ENCODE peak calls at places on chromosomes 1 and 21, in six cellular contexts. One of them, this sample, is unnamed.

GRCh38 chr1:224697888-224698450 is 81.9 kb downstream of the CNIH3 start:
- DNase-seq in adrenal gland: no peak
- DNase-seq in cardiac fibroblast: peak
- DNase-seq in pancreas: no peak
- DNase-seq in endothelial cell: no peak
- DNase-seq in RWPE1: no peak
- DNase-seq in this sample: no peak

GRCh38 chr1:110597966-110598365 is 8.2 kb downstream of the KCNA2 start:
- DNase-seq in adrenal gland: no peak
- DNase-seq in RWPE1: no peak
- DNase-seq in cardiac fibroblast: no peak
- DNase-seq in endothelial cell: no peak
- DNase-seq in pancreas: no peak
- DNase-seq in this sample: no peak

GRCh38 chr1:55531644-55532043 is 316.5 kb upstream of the USP24 start:
- DNase-seq in RWPE1: no peak
- DNase-seq in pancreas: no peak
- DNase-seq in adrenal gland: no peak
- DNase-seq in endothelial cell: no peak
- DNase-seq in cardiac fibroblast: no peak
- DNase-seq in this sample: no peak

GRCh38 chr1:193402032-193402431 is 215.6 kb upstream of the B3GALT2 start:
- DNase-seq in cardiac fibroblast: no peak
- DNase-seq in endothelial cell: no peak
- DNase-seq in pancreas: no peak
- DNase-seq in adrenal gland: no peak
- DNase-seq in RWPE1: no peak
- DNase-seq in this sample: no peak

GRCh38 chr1:153728305-153729066 is 636 bp downstream of the INTS3 start:
- DNase-seq in adrenal gland: peak
- DNase-seq in cardiac fibroblast: peak
- DNase-seq in endothelial cell: peak
- DNase-seq in RWPE1: peak
- DNase-seq in pancreas: peak
- DNase-seq in this sample: peak

GRCh38 chr1:21966247-21967000 is 10.4 kb upstream of the CELA3B start:
- DNase-seq in adrenal gland: no peak
- DNase-seq in endothelial cell: no peak
- DNase-seq in RWPE1: peak
- DNase-seq in cardiac fibroblast: peak
- DNase-seq in pancreas: no peak
- DNase-seq in this sample: no peak

GRCh38 chr21:41321211-41321907 is 4.8 kb downstream of the FAM3B start:
- DNase-seq in adrenal gland: no peak
- DNase-seq in pancreas: no peak
- DNase-seq in cardiac fibroblast: no peak
- DNase-seq in RWPE1: no peak
- DNase-seq in endothelial cell: no peak
- DNase-seq in this sample: no peak

GRCh38 chr1:10682449-10683365 is 113.7 kb downstream of the CASZ1 start:
- DNase-seq in cardiac fibroblast: no peak
- DNase-seq in adrenal gland: no peak
- DNase-seq in pancreas: no peak
- DNase-seq in endothelial cell: no peak
- DNase-seq in RWPE1: no peak
- DNase-seq in this sample: no peak

GRCh38 chr1:38037481-38037939 is 9.1 kb downstream of the POU3F1 start:
- DNase-seq in cardiac fibroblast: peak
- DNase-seq in adrenal gland: peak
- DNase-seq in RWPE1: no peak
- DNase-seq in endothelial cell: peak
- DNase-seq in pancreas: no peak
- DNase-seq in this sample: no peak

GRCh38 chr1:115280073-115280472 is 58.0 kb downstream of the NGF start:
- DNase-seq in RWPE1: no peak
- DNase-seq in cardiac fibroblast: peak
- DNase-seq in adrenal gland: no peak
- DNase-seq in pancreas: no peak
- DNase-seq in endothelial cell: no peak
- DNase-seq in this sample: no peak

GRCh38 chr1:21703318-21703963 is 34.3 kb upstream of the RAP1GAP start:
- DNase-seq in adrenal gland: peak
- DNase-seq in endothelial cell: peak
- DNase-seq in pancreas: no peak
- DNase-seq in cardiac fibroblast: peak
- DNase-seq in RWPE1: peak
- DNase-seq in this sample: no peak

GRCh38 chr21:43210454-43211084 is 41.8 kb downstream of the CRYAA start:
- DNase-seq in cardiac fibroblast: no peak
- DNase-seq in endothelial cell: no peak
- DNase-seq in adrenal gland: peak
- DNase-seq in RWPE1: no peak
- DNase-seq in pancreas: no peak
- DNase-seq in this sample: no peak

GRCh38 chr1:244231193-244231571 is 180.1 kb downstream of the ZBTB18 start:
- DNase-seq in pancreas: peak
- DNase-seq in cardiac fibroblast: no peak
- DNase-seq in adrenal gland: no peak
- DNase-seq in RWPE1: no peak
- DNase-seq in endothelial cell: no peak
- DNase-seq in this sample: no peak

GRCh38 chr1:159936284-159936904 is 9.0 kb downstream of the IGSF9 start:
- DNase-seq in RWPE1: peak
- DNase-seq in endothelial cell: peak
- DNase-seq in adrenal gland: peak
- DNase-seq in pancreas: peak
- DNase-seq in cardiac fibroblast: peak
- DNase-seq in this sample: peak

GRCh38 chr1:112309499-112309898 is 86.5 kb upstream of the CTTNBP2NL start:
- DNase-seq in cardiac fibroblast: no peak
- DNase-seq in RWPE1: no peak
- DNase-seq in endothelial cell: no peak
- DNase-seq in adrenal gland: no peak
- DNase-seq in pancreas: no peak
- DNase-seq in this sample: no peak

GRCh38 chr21:46217511-46218196 is 10.9 kb downstream of the LSS start:
- DNase-seq in RWPE1: no peak
- DNase-seq in cardiac fibroblast: no peak
- DNase-seq in adrenal gland: no peak
- DNase-seq in endothelial cell: no peak
- DNase-seq in pancreas: no peak
- DNase-seq in this sample: no peak

GRCh38 chr1:81800741-81801031 is at the start of gene ADGRL2:
- DNase-seq in adrenal gland: no peak
- DNase-seq in pancreas: peak
- DNase-seq in RWPE1: no peak
- DNase-seq in cardiac fibroblast: no peak
- DNase-seq in endothelial cell: peak
- DNase-seq in this sample: peak

GRCh38 chr1:71351438-71351837 is 270.6 kb upstream of the ZRANB2 start:
- DNase-seq in adrenal gland: no peak
- DNase-seq in endothelial cell: no peak
- DNase-seq in RWPE1: peak
- DNase-seq in pancreas: no peak
- DNase-seq in cardiac fibroblast: peak
- DNase-seq in this sample: no peak

GRCh38 chr1:18927654-18928272 is 25.4 kb upstream of the ALDH4A1 start:
- DNase-seq in cardiac fibroblast: peak
- DNase-seq in RWPE1: no peak
- DNase-seq in adrenal gland: no peak
- DNase-seq in pancreas: no peak
- DNase-seq in endothelial cell: no peak
- DNase-seq in this sample: no peak

GRCh38 chr1:28091043-28091781 is 2.8 kb upstream of the EYA3 start:
- DNase-seq in RWPE1: peak
- DNase-seq in endothelial cell: peak
- DNase-seq in cardiac fibroblast: peak
- DNase-seq in adrenal gland: peak
- DNase-seq in pancreas: peak
- DNase-seq in this sample: peak

GRCh38 chr1:156293098-156293434 is 2.4 kb downstream of the GLMP start:
- DNase-seq in adrenal gland: no peak
- DNase-seq in endothelial cell: no peak
- DNase-seq in cardiac fibroblast: no peak
- DNase-seq in RWPE1: no peak
- DNase-seq in pancreas: no peak
- DNase-seq in this sample: no peak

GRCh38 chr1:214445846-214446614 is 105.4 kb downstream of the PTPN14 start:
- DNase-seq in cardiac fibroblast: peak
- DNase-seq in adrenal gland: no peak
- DNase-seq in RWPE1: peak
- DNase-seq in pancreas: no peak
- DNase-seq in endothelial cell: no peak
- DNase-seq in this sample: no peak

DNA sequence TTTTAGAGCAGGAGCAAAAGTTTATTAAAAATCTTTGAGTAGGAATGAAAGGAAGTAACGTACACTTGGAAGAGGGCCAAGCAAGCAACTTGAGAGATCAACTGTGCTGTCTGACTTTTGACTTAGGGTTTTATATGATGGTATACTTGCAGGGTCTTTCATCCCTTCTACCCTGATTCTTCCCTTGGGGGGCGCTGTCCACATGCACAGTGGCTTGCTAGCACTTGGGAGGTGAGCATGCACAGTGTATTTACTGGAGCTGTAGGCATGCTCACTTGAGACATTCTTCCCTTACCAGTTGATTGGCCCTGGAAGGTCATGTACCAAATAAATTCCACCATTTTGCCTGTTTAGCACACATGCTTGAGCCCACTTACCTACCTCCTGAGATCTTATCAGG is 1001.3 kb upstream of the ADGRL2 start:
- DNase-seq in cardiac fibroblast: peak
- DNase-seq in pancreas: no peak
- DNase-seq in RWPE1: no peak
- DNase-seq in adrenal gland: no peak
- DNase-seq in endothelial cell: no peak
- DNase-seq in this sample: peak
- TF ChIP-seq CTCF in cardiac fibroblast: no peak
- TF ChIP-seq CTCF in pancreas: no peak
- TF ChIP-seq CTCF in RWPE1: no peak
- TF ChIP-seq CTCF in adrenal gland: no peak
- TF ChIP-seq CTCF in endothelial cell: no peak
- TF ChIP-seq CTCF in this sample: no peak

GRCh38 chr1:1628656-1629429 is 3.1 kb upstream of the MMP23B start:
- DNase-seq in pancreas: peak
- DNase-seq in endothelial cell: no peak
- DNase-seq in adrenal gland: no peak
- DNase-seq in RWPE1: no peak
- DNase-seq in cardiac fibroblast: no peak
- DNase-seq in this sample: no peak
- TF ChIP-seq CTCF in pancreas: no peak
- TF ChIP-seq CTCF in endothelial cell: no peak
- TF ChIP-seq CTCF in adrenal gland: no peak
- TF ChIP-seq CTCF in RWPE1: no peak
- TF ChIP-seq CTCF in cardiac fibroblast: no peak
- TF ChIP-seq CTCF in this sample: no peak

GRCh38 chr21:34692458-34693020 is 23.7 kb downstream of the CLIC6 start:
- DNase-seq in adrenal gland: no peak
- DNase-seq in pancreas: no peak
- DNase-seq in RWPE1: no peak
- DNase-seq in cardiac fibroblast: no peak
- DNase-seq in endothelial cell: no peak
- DNase-seq in this sample: no peak
- TF ChIP-seq CTCF in adrenal gland: no peak
- TF ChIP-seq CTCF in pancreas: no peak
- TF ChIP-seq CTCF in RWPE1: no peak
- TF ChIP-seq CTCF in cardiac fibroblast: no peak
- TF ChIP-seq CTCF in endothelial cell: no peak
- TF ChIP-seq CTCF in this sample: no peak

DNA sequence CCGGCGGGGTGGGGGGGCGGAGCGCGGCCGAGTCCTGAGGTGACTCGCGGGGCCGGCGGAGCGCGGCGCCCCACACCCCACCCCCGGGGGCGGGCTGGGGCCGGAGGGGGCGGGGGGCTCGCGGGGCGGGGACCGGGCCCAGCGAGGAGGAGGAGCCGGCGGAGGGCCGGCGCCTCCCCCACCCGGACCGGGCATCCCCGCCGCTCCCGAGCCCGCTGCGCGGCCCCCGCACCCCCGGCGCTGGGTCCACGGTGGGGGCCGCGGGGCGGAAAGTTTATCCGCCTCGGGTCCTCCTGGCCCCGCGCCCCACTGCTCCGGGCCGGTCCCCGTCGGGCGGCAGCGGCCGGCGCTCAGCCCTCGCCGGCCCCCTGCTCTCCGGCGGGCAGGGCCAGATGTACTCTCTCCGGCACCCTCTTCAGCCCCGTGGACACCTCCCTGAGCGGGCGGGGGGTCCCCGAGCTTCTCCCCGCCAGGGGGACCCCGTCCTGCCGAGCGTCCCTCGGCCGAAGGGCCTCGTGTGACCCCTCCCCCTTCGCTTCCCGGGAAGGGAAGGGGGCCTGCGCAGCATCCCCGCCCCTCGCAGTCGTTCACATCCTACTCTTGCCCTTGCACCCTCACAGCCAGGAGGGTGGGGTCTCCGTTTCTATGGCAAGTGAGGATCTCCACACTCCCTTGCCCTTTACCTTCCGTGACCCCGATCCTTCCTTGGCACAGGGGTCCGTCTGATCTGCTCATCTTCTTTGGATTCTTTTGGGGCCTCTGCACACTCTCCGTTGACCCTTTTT is 659 bp downstream of the CAMTA1 start:
- DNase-seq in adrenal gland: peak
- DNase-seq in pancreas: peak
- DNase-seq in RWPE1: peak
- DNase-seq in cardiac fibroblast: peak
- DNase-seq in endothelial cell: peak
- DNase-seq in this sample: peak
- TF ChIP-seq CTCF in adrenal gland: no peak
- TF ChIP-seq CTCF in pancreas: no peak
- TF ChIP-seq CTCF in RWPE1: no peak
- TF ChIP-seq CTCF in cardiac fibroblast: no peak
- TF ChIP-seq CTCF in endothelial cell: peak
- TF ChIP-seq CTCF in this sample: no peak

DNA sequence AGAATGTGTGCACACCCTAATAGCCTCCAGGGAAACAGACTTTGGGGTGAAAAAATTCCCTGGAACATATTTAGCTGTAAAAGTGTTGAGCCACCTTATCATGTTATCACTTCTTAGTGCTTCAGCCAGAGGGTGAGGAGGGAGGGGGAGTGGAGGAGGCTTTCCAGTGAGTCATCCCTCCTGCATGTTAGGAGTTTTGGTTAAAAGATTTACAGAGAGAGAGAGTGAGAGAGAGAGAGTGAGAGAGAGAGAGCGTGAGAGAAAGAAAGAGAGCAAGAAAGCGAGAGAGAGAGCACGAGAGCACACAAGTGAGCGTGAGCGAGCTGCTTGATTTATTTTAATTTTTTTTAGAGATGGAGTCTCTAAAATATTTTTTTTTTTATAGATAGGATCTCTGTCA is 13.5 kb upstream of the CACNA1E start:
- DNase-seq in RWPE1: peak
- DNase-seq in endothelial cell: no peak
- DNase-seq in pancreas: no peak
- DNase-seq in adrenal gland: peak
- DNase-seq in cardiac fibroblast: peak
- DNase-seq in this sample: no peak
- TF ChIP-seq CTCF in RWPE1: no peak
- TF ChIP-seq CTCF in endothelial cell: no peak
- TF ChIP-seq CTCF in pancreas: no peak
- TF ChIP-seq CTCF in adrenal gland: peak
- TF ChIP-seq CTCF in cardiac fibroblast: no peak
- TF ChIP-seq CTCF in this sample: no peak

GRCh38 chr1:96756789-96757188 is 35.2 kb downstream of the PTBP2 start:
- DNase-seq in endothelial cell: no peak
- DNase-seq in cardiac fibroblast: no peak
- DNase-seq in RWPE1: no peak
- DNase-seq in adrenal gland: no peak
- DNase-seq in pancreas: no peak
- DNase-seq in this sample: no peak
- TF ChIP-seq CTCF in endothelial cell: no peak
- TF ChIP-seq CTCF in cardiac fibroblast: peak
- TF ChIP-seq CTCF in RWPE1: no peak
- TF ChIP-seq CTCF in adrenal gland: no peak
- TF ChIP-seq CTCF in pancreas: no peak
- TF ChIP-seq CTCF in this sample: no peak